ENCODE peak calls at places on chromosomes 5 and 9, in five cellular contexts. K, S, A, H and F are unnamed samples.

GRCh38 chr5:20556364-20556763 is 568.4 kb upstream of the CDH18 start:
- DNase-seq in K (no peak), H (no peak), A (no peak), S (no peak), F (peak; percentile 42)

GRCh38 chr5:137997726-137998213 is 35.1 kb downstream of the FAM13B start:
- DNase-seq in H (no peak), A (peak; percentile 59), S (no peak), K (no peak), F (no peak)

GRCh38 chr9:137078701-137079400 is 1.5 kb downstream of the UAP1L1 start:
- DNase-seq in S (no peak), H (no peak), A (no peak), K (no peak), F (no peak)

GRCh38 chr5:78129632-78130031 is 164.9 kb downstream of the AP3B1 start:
- DNase-seq in K (no peak), A (no peak), H (no peak), S (no peak), F (no peak)

GRCh38 chr5:83956386-83956785 is 235.7 kb upstream of the HAPLN1 start:
- DNase-seq in S (no peak), H (peak; percentile 11), A (no peak), K (no peak), F (peak; percentile 3)

GRCh38 chr5:115309751-115310370 is 13.4 kb upstream of the CCDC112 start:
- DNase-seq in S (no peak), A (peak; percentile 49), K (no peak), H (peak; percentile 52), F (peak; percentile 62)

GRCh38 chr9:73714294-73714693 is 562.6 kb downstream of the ANXA1 start:
- DNase-seq in K (no peak), A (no peak), H (no peak), S (no peak), F (no peak)

GRCh38 chr5:132205385-132206125 is 22.1 kb downstream of the P4HA2 start:
- DNase-seq in H (peak; percentile 41), S (no peak), A (no peak), K (no peak), F (no peak)

GRCh38 chr9:132026932-132027585 is 52.6 kb downstream of the MED27 start:
- DNase-seq in H (peak; percentile 65), S (no peak), K (no peak), A (no peak), F (peak; percentile 36)

GRCh38 chr5:2024986-2025721 is 142.4 kb upstream of the IRX4 start:
- DNase-seq in S (no peak), H (no peak), A (no peak), K (no peak), F (no peak)

GRCh38 chr9:129021091-129021490 is 7.0 kb downstream of the SH3GLB2 start:
- DNase-seq in H (no peak), S (no peak), A (no peak), K (no peak), F (no peak)

GRCh38 chr5:1435369-1435768 is 9.9 kb downstream of the SLC6A3 start:
- DNase-seq in A (no peak), K (peak; percentile 12), S (no peak), H (no peak), F (no peak)

GRCh38 chr9:89026878-89027277 is 35.6 kb downstream of the S1PR3 start:
- DNase-seq in A (no peak), H (no peak), S (peak; percentile 15), K (no peak), F (peak; percentile 28)

GRCh38 chr9:17571825-17572224 is 7.0 kb upstream of the SH3GL2 start:
- DNase-seq in H (no peak), S (no peak), K (no peak), A (no peak), F (no peak)

GRCh38 chr9:14271078-14271673 is 42.8 kb downstream of the NFIB start:
- DNase-seq in S (peak; percentile 54), A (peak; percentile 71), K (no peak), H (peak; percentile 27), F (peak; percentile 80)

GRCh38 chr9:123073991-123074422 is 40.5 kb downstream of the GPR21 start:
- DNase-seq in S (no peak), H (peak; percentile 98), A (no peak), K (no peak), F (peak; percentile 74)

GRCh38 chr9:102445906-102446305 is 549.2 kb upstream of the CYLC2 start:
- DNase-seq in K (no peak), H (no peak), S (no peak), A (no peak), F (no peak)

GRCh38 chr9:99624499-99625233 is 197.0 kb upstream of the NR4A3 start:
- DNase-seq in K (no peak), S (no peak), H (no peak), A (no peak), F (no peak)

GRCh38 chr5:163079618-163080017 is 357.8 kb upstream of the CCNG1 start:
- DNase-seq in A (peak; percentile 11), S (no peak), H (no peak), K (no peak), F (peak; percentile 7)

GRCh38 chr9:3916984-3917383 is 382.9 kb downstream of the GLIS3 start:
- DNase-seq in K (no peak), H (peak; percentile 82), S (no peak), A (no peak), F (peak; percentile 90)

GRCh38 chr9:125985998-125986655 is 239.0 kb downstream of the PBX3 start:
- DNase-seq in H (no peak), K (no peak), A (no peak), S (no peak), F (no peak)

GRCh38 chr5:120464627-120465280 is 654 bp downstream of the PRR16 start:
- DNase-seq in H (peak; percentile 81), K (peak; percentile 25), A (peak; percentile 52), S (peak; percentile 15), F (peak; percentile 68)

GRCh38 chr5:138541511-138541910 is 1.5 kb downstream of the ETF1 start:
- DNase-seq in H (peak; percentile 69), A (no peak), K (no peak), S (no peak), F (peak; percentile 37)

GRCh38 chr9:2602704-2603116 is 18.9 kb upstream of the VLDLR start:
- DNase-seq in K (no peak), S (no peak), H (peak; percentile 57), A (no peak), F (no peak)

GRCh38 chr5:135313405-135313804 is 85.6 kb downstream of the MACROH2A1 start:
- DNase-seq in K (no peak), H (no peak), A (no peak), S (no peak), F (no peak)

GRCh38 chr9:33221568-33221884 is 18.4 kb upstream of the SPINK4 start:
- DNase-seq in K (no peak), A (no peak), S (no peak), H (no peak), F (no peak)

GRCh38 chr5:78778538-78778937 is 130.0 kb upstream of the LHFPL2 start:
- DNase-seq in K (no peak), A (no peak), S (no peak), H (peak; percentile 65), F (no peak)

GRCh38 chr9:69718218-69718617 is 41.6 kb downstream of the PTAR1 start:
- DNase-seq in K (no peak), A (no peak), H (no peak), S (no peak), F (no peak)

GRCh38 chr5:53201746-53202145 is 92.2 kb upstream of the MOCS2 start:
- DNase-seq in S (no peak), H (no peak), A (peak; percentile 56), K (no peak), F (no peak)
- TF ChIP-seq CTCF in S (no peak), H (no peak), A (peak; percentile 73), K (no peak), F (peak; percentile 29)

GRCh38 chr9:134066923-134067851 is 639 bp downstream of the BRD3 start:
- DNase-seq in S (no peak), H (peak; percentile 20), K (peak; percentile 27), A (peak; percentile 32), F (peak; percentile 40)

GRCh38 chr9:134064711-134065110 is 3.1 kb downstream of the BRD3 start:
- DNase-seq in A (no peak), H (no peak), K (peak; percentile 32), S (no peak), F (no peak)

GRCh38 chr9:134067904-134068741 is at the start of gene BRD3:
- DNase-seq in A (peak; percentile 93), K (peak; percentile 83), H (peak; percentile 84), S (peak; percentile 89), F (peak; percentile 81)

GRCh38 chr9:134065720-134066419 is 2.0 kb downstream of the BRD3 start:
- DNase-seq in S (peak; percentile 56), A (peak; percentile 62), K (peak; percentile 32), H (peak; percentile 61), F (peak; percentile 66)

GRCh38 chr9:134066546-134066922 is 1.3 kb downstream of the BRD3 start:
- DNase-seq in K (peak; percentile 29), A (peak; percentile 55), H (peak; percentile 22), S (no peak), F (peak; percentile 43)
- H3K4me3 ChIP-seq in K (peak overlapping the region; percentile 56), A (peak overlapping the region; percentile 75), H (peak overlapping the region; percentile 79), S (peak overlapping the region; percentile 38), F (peak overlapping the region; percentile 76)

GRCh38 chr9:92501671-92502393 is 19.5 kb upstream of the ASPN start:
- DNase-seq in H (peak; percentile 92), K (peak; percentile 45), S (peak; percentile 41), A (peak; percentile 51), F (peak; percentile 55)
- TF ChIP-seq CTCF in H (peak; percentile 49), K (peak; percentile 60), S (peak; percentile 27), A (peak; percentile 69), F (peak; percentile 66)

GRCh38 chr5:61328791-61329617 is 3.1 kb upstream of the ZSWIM6 start:
- DNase-seq in H (peak; percentile 62), S (no peak), A (no peak), K (no peak), F (no peak)
- H3K4me3 ChIP-seq in H (no peak overlapping the region), S (no peak overlapping the region), A (no peak overlapping the region), K (no peak overlapping the region), F (no peak overlapping the region)

DNA sequence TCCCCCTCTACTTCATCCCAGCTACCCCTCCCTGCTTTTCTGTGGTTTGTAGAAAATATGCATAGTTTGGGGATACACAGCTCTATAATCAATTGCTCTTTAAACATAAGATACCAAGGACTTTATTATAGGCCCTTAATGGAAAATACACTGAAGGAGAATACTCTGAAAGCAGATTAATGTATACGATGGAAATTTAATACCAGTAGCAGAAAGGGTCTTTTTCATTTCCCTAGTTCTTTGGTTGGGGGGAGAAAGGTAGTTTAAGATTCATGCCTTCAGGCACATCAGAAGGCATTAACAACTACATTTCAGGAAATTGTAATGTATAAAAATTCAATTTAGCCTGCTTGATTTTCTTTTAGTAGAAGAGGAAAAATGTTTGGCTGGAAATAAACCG is 452.9 kb upstream of the ZNF608 start:
- DNase-seq in K (no peak), S (no peak), A (no peak), H (no peak), F (no peak)
- TF ChIP-seq CTCF in K (no peak), S (no peak), A (no peak), H (no peak), F (no peak)